ENCODE peak calls at places on chromosome 5, in four cellular contexts. C, T, L and P are unnamed samples.

GRCh38 chr5:77867194-77867691 is 91.1 kb upstream of the TBCA start:
- DNase-seq in C (no peak), T (peak; percentile 29), L (no peak), P (no peak)

GRCh38 chr5:32329395-32329834 is 16.7 kb upstream of the MTMR12 start:
- DNase-seq in T (peak; percentile 72), C (peak; percentile 76), L (peak; percentile 54), P (peak; percentile 90)

GRCh38 chr5:39775458-39776365 is 350.9 kb upstream of the DAB2 start:
- DNase-seq in L (no peak), C (no peak), T (no peak), P (no peak)

GRCh38 chr5:4480528-4481404 is 659.4 kb upstream of the ADAMTS16 start:
- DNase-seq in C (no peak), T (no peak), L (no peak), P (no peak)

GRCh38 chr5:41264019-41264418 is 50.7 kb upstream of the C6 start:
- DNase-seq in T (peak; percentile 49), C (no peak), L (no peak), P (no peak)

GRCh38 chr5:65034782-65035181 is 266.1 kb downstream of the CWC27 start:
- DNase-seq in T (no peak), C (peak; percentile 70), L (no peak), P (no peak)

GRCh38 chr5:133691448-133691847 is 79.1 kb upstream of the FSTL4 start:
- DNase-seq in T (no peak), C (no peak), L (no peak), P (no peak)

GRCh38 chr5:59745422-59745863 is 148.1 kb downstream of the PDE4D start:
- DNase-seq in C (no peak), L (no peak), T (no peak), P (peak; percentile 49)

GRCh38 chr5:72268753-72269410 is 51.2 kb downstream of the MRPS27 start:
- DNase-seq in L (peak; percentile 44), T (peak; percentile 36), C (peak; percentile 58), P (no peak)

GRCh38 chr5:6726006-6726405 is 12.8 kb downstream of the TENT4A start:
- DNase-seq in T (no peak), L (no peak), C (no peak), P (no peak)

GRCh38 chr5:178526796-178527457 is 63.3 kb downstream of the COL23A1 start:
- DNase-seq in L (no peak), C (no peak), T (no peak), P (no peak)

GRCh38 chr5:34715711-34716110 is 59.6 kb downstream of the RAI14 start:
- DNase-seq in C (no peak), T (no peak), L (no peak), P (no peak)

GRCh38 chr5:166123698-166124097 is 2167.7 kb upstream of the WWC1 start:
- DNase-seq in L (no peak), C (no peak), T (peak; percentile 41), P (no peak)

GRCh38 chr5:149205625-149206523 is 64.6 kb downstream of the ABLIM3 start:
- DNase-seq in T (no peak), L (no peak), C (peak; percentile 26), P (no peak)
- TF ChIP-seq JUND in T (no peak), L (no peak), C (no peak), P (no peak)

DNA sequence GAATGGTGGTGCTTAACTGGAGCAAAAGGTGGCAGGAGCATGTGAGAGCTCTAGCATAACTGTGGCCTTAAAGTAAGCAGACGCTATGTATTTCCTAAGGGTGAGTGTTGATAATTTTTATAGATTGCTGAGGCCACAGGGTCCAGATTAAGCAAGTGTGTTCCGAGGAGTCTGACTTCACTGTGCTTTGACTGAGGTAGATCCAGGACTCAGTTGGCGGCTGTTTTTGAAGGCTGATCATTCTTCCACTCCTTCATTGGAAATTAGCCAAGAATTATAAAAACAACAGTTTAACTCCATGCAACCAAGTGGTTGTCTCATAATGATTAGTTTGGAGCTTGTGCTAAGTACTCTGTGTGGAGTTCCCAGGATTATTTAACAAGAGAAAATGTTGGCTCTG is 19.1 kb downstream of the IQGAP2 start:
- DNase-seq in T (no peak), L (no peak), C (no peak), P (no peak)
- TF ChIP-seq JUND in T (no peak), L (no peak), C (no peak), P (no peak)

GRCh38 chr5:143230676-143230996 is 172.8 kb downstream of the NR3C1 start:
- DNase-seq in C (no peak), T (no peak), L (no peak), P (no peak)
- TF ChIP-seq JUND in C (no peak), T (no peak), L (no peak), P (no peak)

GRCh38 chr5:179759961-179760541 is 27.4 kb downstream of the MAML1 start:
- DNase-seq in C (no peak), L (no peak), T (peak; percentile 9), P (no peak)

GRCh38 chr5:179762781-179763176 is 30.2 kb downstream of the MAML1 start:
- DNase-seq in T (no peak), L (no peak), C (no peak), P (no peak)

GRCh38 chr5:179765400-179765799 is 28.4 kb upstream of the LTC4S start:
- DNase-seq in T (peak; percentile 8), L (no peak), C (no peak), P (no peak)

GRCh38 chr5:179763215-179763945 is 30.4 kb upstream of the LTC4S start:
- DNase-seq in C (no peak), L (peak; percentile 38), T (peak; percentile 84), P (peak; percentile 82)

DNA sequence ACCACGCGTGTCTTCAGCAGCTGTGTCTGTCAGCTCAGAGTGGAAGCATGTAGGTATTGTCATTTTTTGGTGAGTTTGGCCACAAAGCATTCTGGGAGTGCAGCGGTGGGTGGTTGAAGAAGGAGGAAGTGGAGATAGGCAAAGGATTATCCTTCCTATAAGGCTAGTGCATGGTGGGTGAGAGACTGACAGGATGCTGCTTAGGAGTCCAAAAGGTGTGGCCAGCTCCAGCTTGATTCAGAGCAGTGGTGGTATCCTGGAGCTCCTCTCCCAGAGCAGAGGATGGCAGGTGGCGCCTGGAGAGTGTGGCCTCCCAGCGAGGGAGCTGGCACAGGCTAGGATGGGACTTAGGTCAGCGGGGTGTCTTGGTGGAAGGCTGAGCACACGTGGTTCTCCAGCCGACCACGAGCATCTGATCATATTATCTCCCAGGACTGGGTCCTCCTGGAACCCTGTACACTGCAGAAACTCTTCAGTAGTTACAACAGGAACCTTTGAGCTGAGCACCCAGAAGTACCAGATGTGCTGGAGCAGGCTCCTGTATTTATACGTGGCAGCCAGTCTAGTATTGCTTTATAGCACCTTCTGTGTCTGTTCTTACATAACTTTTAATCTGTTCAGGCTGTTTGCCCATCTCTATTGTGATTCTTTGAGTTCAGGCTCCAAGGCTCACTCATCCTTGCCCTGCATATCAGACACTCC is 29.6 kb downstream of the MAML1 start:
- DNase-seq in C (no peak), T (peak; percentile 39), L (no peak), P (no peak)
- TF ChIP-seq JUND in C (no peak), T (no peak), L (no peak), P (no peak)

GRCh38 chr5:61386062-61386800 is 54.2 kb downstream of the ZSWIM6 start:
- DNase-seq in C (no peak), L (no peak), T (no peak), P (peak; percentile 84)
- TF ChIP-seq JUND in C (no peak), L (no peak), T (no peak), P (peak; percentile 70)

DNA sequence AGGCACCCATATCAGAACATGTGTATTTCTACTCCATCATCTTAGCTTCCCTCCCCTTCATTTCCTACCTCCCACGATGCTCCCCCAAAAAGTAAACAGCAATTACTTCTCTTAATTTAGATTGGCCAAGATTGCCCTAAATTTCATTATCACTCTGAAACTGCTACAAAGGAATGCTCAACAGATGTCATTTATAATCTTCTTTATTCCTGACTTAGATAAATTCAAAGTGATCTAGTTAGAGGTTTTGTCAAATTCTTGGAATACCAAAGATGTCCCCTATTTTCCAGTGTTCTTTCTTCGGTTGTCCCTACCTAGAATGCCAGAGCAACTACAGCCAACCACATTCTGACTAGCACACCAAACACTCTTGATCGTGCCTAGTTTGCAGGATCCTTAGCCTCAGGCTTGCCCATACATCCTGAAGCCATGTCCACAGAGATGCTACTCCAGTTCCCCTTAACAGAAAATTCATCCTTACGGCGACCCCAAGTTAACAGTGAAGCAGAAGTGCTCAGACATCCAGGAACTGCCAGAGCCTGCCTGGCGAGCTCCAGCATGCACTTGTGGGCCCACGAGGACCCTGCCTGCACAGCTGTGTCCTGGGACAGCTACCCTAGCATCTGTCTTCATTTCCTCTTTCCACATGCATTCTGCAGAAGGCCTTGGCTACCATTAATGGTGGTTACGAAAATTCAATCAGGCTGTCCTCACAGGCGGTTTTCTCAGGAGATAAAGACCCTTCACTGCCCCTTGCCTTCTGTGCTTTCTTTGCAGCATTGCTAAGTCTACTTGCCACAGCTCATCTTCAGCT is 31.5 kb downstream of the DAP start:
- DNase-seq in L (no peak), T (no peak), C (no peak), P (no peak)
- TF ChIP-seq JUND in L (no peak), T (no peak), C (no peak), P (no peak)

GRCh38 chr5:37717613-37718431 is 122.0 kb downstream of the GDNF start:
- DNase-seq in T (peak; percentile 26), L (no peak), C (no peak), P (peak; percentile 91)
- TF ChIP-seq JUND in T (peak; percentile 32), L (no peak), C (no peak), P (no peak)

GRCh38 chr5:100902406-100903035 is 561 bp downstream of the ST8SIA4 start:
- DNase-seq in C (peak; percentile 46), L (no peak), T (no peak), P (no peak)
- TF ChIP-seq JUND in C (no peak), L (no peak), T (no peak), P (no peak)